ENCODE peak calls at places on chromosomes 11 and 22, in six cellular contexts. X, A, F, W, L and I are unnamed samples.

GRCh38 chr11:93329936-93330445 is 551 bp upstream of the DEUP1 start:
- DNase-seq in X (no peak), A (peak), F (no peak), W (no peak), L (peak), I (no peak)

GRCh38 chr11:70364745-70365535 is 33.4 kb upstream of the CTTN start:
- DNase-seq in X (no peak), A (no peak), F (no peak), W (no peak), L (no peak), I (no peak)

GRCh38 chr11:80505771-80506170 is 1064.9 kb upstream of the TENM4 start:
- DNase-seq in X (peak), A (no peak), F (no peak), W (peak), L (no peak), I (no peak)

GRCh38 chr11:86818466-86819282 is 18.3 kb downstream of the PRSS23 start:
- DNase-seq in X (no peak), A (peak), F (no peak), W (peak), L (peak), I (no peak)

GRCh38 chr11:67344264-67344663 is 9.1 kb downstream of the POLD4 start:
- DNase-seq in X (no peak), A (no peak), F (no peak), W (no peak), L (no peak), I (no peak)

GRCh38 chr11:92623055-92623454 is 346.4 kb upstream of the MTNR1B start:
- DNase-seq in X (no peak), A (no peak), F (no peak), W (peak), L (no peak), I (no peak)

GRCh38 chr11:77083553-77084245 is 16.9 kb downstream of the CAPN5 start:
- DNase-seq in X (no peak), A (no peak), F (no peak), W (no peak), L (peak), I (no peak)

GRCh38 chr22:22935546-22936157 is 48.0 kb downstream of the IGLL5 start:
- DNase-seq in X (no peak), A (no peak), F (no peak), W (no peak), L (peak), I (no peak)

GRCh38 chr11:84543367-84544159 is 1083.6 kb downstream of the DLG2 start:
- DNase-seq in X (no peak), A (no peak), F (no peak), W (no peak), L (peak), I (no peak)

GRCh38 chr11:78646564-78647185 is 72.0 kb upstream of the NARS2 start:
- DNase-seq in X (peak), A (peak), F (no peak), W (peak), L (peak), I (no peak)

GRCh38 chr22:28711820-28712777 is 29.5 kb downstream of the CHEK2 start:
- DNase-seq in X (no peak), A (peak), F (peak), W (peak), L (peak), I (no peak)

GRCh38 chr22:46361861-46362220 is 26.3 kb downstream of the TRMU start:
- DNase-seq in X (no peak), A (no peak), F (no peak), W (no peak), L (peak), I (no peak)

GRCh38 chr11:125593113-125593761 is 585 bp downstream of the STT3A start:
- DNase-seq in X (no peak), A (peak), F (no peak), W (peak), L (no peak), I (no peak)

GRCh38 chr22:23380230-23380573 is 199.9 kb downstream of the IGLL1 start:
- DNase-seq in X (no peak), A (no peak), F (no peak), W (no peak), L (no peak), I (no peak)

GRCh38 chr22:34096770-34097169 is 176.5 kb upstream of the LARGE1 start:
- DNase-seq in X (no peak), A (no peak), F (no peak), W (no peak), L (no peak), I (no peak)

GRCh38 chr11:100827934-100828661 is 141.0 kb downstream of the ARHGAP42 start:
- DNase-seq in X (peak), A (no peak), F (peak), W (peak), L (no peak), I (no peak)

GRCh38 chr22:31736458-31736857 is 13.5 kb downstream of the PRR14L start:
- DNase-seq in X (no peak), A (no peak), F (no peak), W (no peak), L (no peak), I (no peak)

GRCh38 chr11:69587454-69588081 is 53.4 kb upstream of the CCND1 start:
- DNase-seq in X (no peak), A (peak), F (peak), W (peak), L (no peak), I (no peak)

GRCh38 chr11:19679952-19680823 is 32.4 kb upstream of the NAV2 start:
- DNase-seq in X (peak), A (peak), F (peak), W (peak), L (peak), I (peak)

GRCh38 chr22:45946805-45947600 is 30.0 kb downstream of the WNT7B start:
- DNase-seq in X (no peak), A (no peak), F (no peak), W (no peak), L (no peak), I (no peak)

GRCh38 chr22:37752189-37753061 is 55.3 kb upstream of the GCAT start:
- DNase-seq in X (peak), A (peak), F (peak), W (peak), L (no peak), I (peak)

GRCh38 chr11:86497310-86497709 is 122.6 kb downstream of the CCDC81 start:
- DNase-seq in X (no peak), A (peak), F (no peak), W (peak), L (no peak), I (no peak)

GRCh38 chr22:18022851-18023250 is 1.5 kb downstream of the MICAL3 start:
- DNase-seq in X (no peak), A (no peak), F (no peak), W (no peak), L (no peak), I (no peak)

GRCh38 chr11:67680701-67681472 is 6.5 kb upstream of the ALDH3B2 start:
- DNase-seq in X (no peak), A (no peak), F (no peak), W (no peak), L (no peak), I (no peak)

GRCh38 chr22:45226681-45227186 is 14.0 kb downstream of the KIAA0930 start:
- DNase-seq in X (peak), A (peak), F (no peak), W (peak), L (peak), I (no peak)

GRCh38 chr22:19959587-19960490 is 18.2 kb upstream of the TXNRD2 start:
- DNase-seq in X (no peak), A (no peak), F (no peak), W (no peak), L (peak), I (no peak)

GRCh38 chr11:76153609-76153949 is 52.7 kb downstream of the WNT11 start:
- DNase-seq in X (no peak), A (peak), F (no peak), W (peak), L (peak), I (no peak)

GRCh38 chr11:92628401-92629292 is 340.8 kb upstream of the MTNR1B start:
- DNase-seq in X (no peak), A (peak), F (peak), W (no peak), L (no peak), I (no peak)

GRCh38 chr11:125429174-125429707 is 66.8 kb downstream of the FEZ1 start:
- DNase-seq in X (peak), A (peak), F (no peak), W (peak), L (peak), I (no peak)

GRCh38 chr11:119363081-119363861 is 16.8 kb upstream of the MFRP start:
- DNase-seq in X (no peak), A (no peak), F (no peak), W (no peak), L (peak), I (no peak)

GRCh38 chr11:116384876-116385275 is 387.9 kb downstream of the BUD13 start:
- DNase-seq in X (no peak), A (no peak), F (no peak), W (no peak), L (no peak), I (no peak)

GRCh38 chr11:70483077-70483861 is 84.9 kb downstream of the CTTN start:
- DNase-seq in X (peak), A (no peak), F (no peak), W (peak), L (peak), I (no peak)

GRCh38 chr11:63779044-63779443 is 10.5 kb upstream of the ZFTA start:
- DNase-seq in X (no peak), A (peak), F (no peak), W (no peak), L (no peak), I (no peak)

GRCh38 chr11:61777234-61778090 is 14.9 kb downstream of the TMEM258 start:
- DNase-seq in X (no peak), A (peak), F (no peak), W (no peak), L (peak), I (no peak)

GRCh38 chr11:131914299-131914902 is 544.0 kb downstream of the NTM start:
- DNase-seq in X (no peak), A (peak), F (no peak), W (peak), L (peak), I (no peak)